ENCODE peak calls at places on chromosomes 16 and 17, in five cellular contexts. F is SK-N-SH, N is HepG2, D is GM12878, V is K562. X is an unnamed sample.

GRCh38 chr16:10497132-10498088 is 83.0 kb downstream of the EMP2 start:
- DNase-seq in D (no peak), N (no peak), F (no peak), V (peak), X (no peak)

GRCh38 chr17:45719335-45720071 is 64.6 kb upstream of the CRHR1 start:
- DNase-seq in N (peak), D (no peak), V (peak), F (no peak), X (no peak)

GRCh38 chr17:39861235-39861634 is 2.9 kb downstream of the IKZF3 start:
- DNase-seq in V (no peak), F (no peak), N (no peak), D (no peak), X (no peak)

GRCh38 chr17:61660726-61661125 is 69.7 kb upstream of the NACA2 start:
- DNase-seq in V (no peak), F (no peak), D (no peak), N (no peak), X (no peak)

GRCh38 chr17:75077490-75078096 is 10.2 kb upstream of the SLC16A5 start:
- DNase-seq in V (no peak), F (no peak), D (no peak), N (no peak), X (peak)

GRCh38 chr16:28292731-28293588 is 635 bp downstream of the SBK1 start:
- DNase-seq in N (no peak), D (no peak), V (no peak), F (peak), X (no peak)

GRCh38 chr17:48489781-48490180 is 41.0 kb downstream of the HOXB1 start:
- DNase-seq in N (no peak), F (no peak), V (no peak), D (no peak), X (no peak)

GRCh38 chr16:12900599-12901203 is 697 bp upstream of the SHISA9 start:
- DNase-seq in N (no peak), V (no peak), F (peak), D (no peak), X (no peak)

GRCh38 chr17:49944451-49944850 is 24.5 kb upstream of the DLX4 start:
- DNase-seq in D (no peak), N (no peak), V (no peak), F (no peak), X (no peak)

GRCh38 chr17:68326681-68327080 is 35.4 kb downstream of the ARSG start:
- DNase-seq in V (no peak), F (no peak), D (no peak), N (no peak), X (no peak)

GRCh38 chr17:9371019-9371418 is 204.6 kb downstream of the STX8 start:
- DNase-seq in F (no peak), D (peak), N (peak), V (no peak), X (no peak)

GRCh38 chr17:55726440-55726839 is 3.8 kb upstream of the TMEM100 start:
- DNase-seq in D (no peak), F (peak), V (no peak), N (no peak), X (no peak)

GRCh38 chr16:25198021-25198420 is 18.7 kb upstream of the AQP8 start:
- DNase-seq in D (no peak), F (no peak), N (peak), V (no peak), X (no peak)

GRCh38 chr17:11823862-11824261 is 173.4 kb downstream of the ZNF18 start:
- DNase-seq in F (no peak), V (no peak), D (no peak), N (no peak), X (no peak)

GRCh38 chr17:57288034-57288752 is 31.9 kb downstream of the MSI2 start:
- DNase-seq in N (no peak), D (no peak), F (no peak), V (no peak), X (no peak)

GRCh38 chr16:11585460-11586374 is 1.0 kb downstream of the LITAF start:
- DNase-seq in F (peak), D (no peak), N (peak), V (no peak), X (no peak)

GRCh38 chr17:50837286-50837979 is 2.0 kb downstream of the WFIKKN2 start:
- DNase-seq in V (no peak), N (no peak), D (no peak), F (no peak), X (no peak)

GRCh38 chr17:4554441-4554996 is 665 bp downstream of the MYBBP1A start:
- DNase-seq in V (peak), F (no peak), N (no peak), D (no peak), X (no peak)

GRCh38 chr16:69150146-69150865 is 17.9 kb downstream of the UTP4 start:
- DNase-seq in V (peak), D (no peak), N (peak), F (peak), X (peak)

GRCh38 chr17:72413077-72414031 is 292.5 kb downstream of the SOX9 start:
- DNase-seq in N (peak), F (no peak), V (no peak), D (no peak), X (no peak)

GRCh38 chr17:72408641-72409040 is 287.8 kb downstream of the SOX9 start:
- DNase-seq in N (no peak), V (no peak), D (no peak), F (no peak), X (no peak)

GRCh38 chr17:72409405-72410002 is 288.7 kb downstream of the SOX9 start:
- DNase-seq in V (no peak), F (no peak), D (no peak), N (no peak), X (no peak)

GRCh38 chr17:72412650-72413076 is 291.8 kb downstream of the SOX9 start:
- DNase-seq in F (no peak), N (peak), V (no peak), D (no peak), X (no peak)

GRCh38 chr17:72411124-72411563 is 290.3 kb downstream of the SOX9 start:
- DNase-seq in N (no peak), D (no peak), F (no peak), V (no peak), X (no peak)
- TF ChIP-seq TAF1 in N (no peak), D (no peak), F (no peak), V (no peak), X (no peak)

GRCh38 chr16:85394511-85395206 is 218.5 kb upstream of the GSE1 start:
- DNase-seq in V (no peak), N (no peak), D (no peak), F (no peak), X (no peak)

GRCh38 chr16:85398050-85398451 is 215.1 kb upstream of the GSE1 start:
- DNase-seq in V (no peak), F (no peak), N (no peak), D (no peak), X (no peak)

GRCh38 chr16:85396879-85397871 is 215.9 kb upstream of the GSE1 start:
- DNase-seq in N (peak), V (peak), D (no peak), F (no peak), X (peak)

GRCh38 chr16:85395207-85395912 is 217.8 kb upstream of the GSE1 start:
- DNase-seq in D (peak), V (peak), N (peak), F (peak), X (peak)

GRCh38 chr16:85395913-85396878 is 216.9 kb upstream of the GSE1 start:
- DNase-seq in N (no peak), V (no peak), D (no peak), F (peak), X (no peak)
- TF ChIP-seq POLR2AphosphoS5 in N (no peak), V (no peak), D (no peak), F (no peak), X (no peak)

DNA sequence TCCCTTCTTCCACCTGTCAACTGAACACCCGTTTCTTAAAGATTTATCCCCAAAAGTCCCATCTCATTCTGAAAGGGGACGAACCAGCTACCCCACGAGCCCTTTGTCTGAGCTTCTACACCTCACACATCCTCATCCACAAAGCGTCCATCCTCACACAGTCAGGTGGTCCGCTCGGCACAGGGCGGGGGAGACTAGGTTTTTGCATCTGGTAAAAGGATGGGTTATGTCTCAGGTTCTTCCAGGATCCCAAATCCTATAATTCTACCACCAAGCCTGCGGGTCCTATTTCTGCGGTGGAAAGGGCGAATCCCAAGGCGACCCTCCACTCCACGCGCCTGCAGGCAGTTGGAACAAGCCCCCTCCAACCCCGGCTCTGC is 458 bp downstream of the GFOD2 start:
- DNase-seq in D (no peak), V (no peak), N (no peak), F (no peak), X (no peak)
- TF ChIP-seq TAF1 in D (no peak), V (no peak), N (no peak), F (no peak), X (no peak)

DNA sequence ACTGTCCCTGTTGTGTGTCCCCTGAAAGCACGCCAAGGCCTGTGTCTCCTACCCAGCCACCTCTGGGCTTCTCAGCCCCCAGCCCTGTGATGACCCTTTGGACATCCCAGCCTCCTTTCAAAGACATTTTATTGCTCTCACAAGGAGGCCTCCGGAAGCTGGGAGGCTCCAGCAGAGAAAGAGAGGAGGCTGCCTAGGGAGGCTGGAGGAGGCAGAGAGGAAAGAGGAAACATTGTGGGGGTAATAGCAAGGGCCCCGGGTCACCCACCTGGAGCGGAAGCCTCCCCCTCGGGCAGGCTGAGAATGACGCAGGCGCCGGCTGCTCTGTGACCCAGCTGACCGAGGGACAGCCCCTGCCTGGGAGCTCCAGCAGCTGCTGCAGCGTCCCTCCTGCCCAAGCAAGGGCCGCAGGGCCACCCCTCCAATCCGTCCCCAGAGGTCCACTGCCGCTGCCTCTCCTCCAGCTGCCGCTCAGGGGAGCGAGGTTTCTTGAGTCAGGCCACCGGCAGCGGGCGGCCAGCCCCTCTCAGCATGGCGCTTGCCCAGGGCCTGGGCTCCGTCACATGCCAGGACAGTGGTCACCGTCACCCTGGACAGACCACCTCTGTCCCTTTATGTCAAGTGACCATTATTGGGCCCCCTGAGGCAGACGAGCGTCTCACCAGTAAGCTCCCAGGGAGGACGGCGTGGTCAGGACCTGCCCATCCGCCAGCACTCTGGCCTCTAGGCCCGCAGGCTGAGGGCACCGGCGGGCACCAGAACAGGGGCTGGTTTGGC is 29.3 kb downstream of the ACTG1 start:
- DNase-seq in V (no peak), N (no peak), F (no peak), D (no peak), X (no peak)
- TF ChIP-seq POLR2AphosphoS5 in V (no peak), N (no peak), F (no peak), D (no peak), X (no peak)

GRCh38 chr17:66965801-66966528 is 1.5 kb downstream of the CACNG4 start:
- DNase-seq in V (no peak), F (no peak), N (no peak), D (no peak), X (no peak)

GRCh38 chr17:66966529-66967418 is 2.3 kb downstream of the CACNG4 start:
- DNase-seq in N (no peak), V (no peak), D (no peak), F (peak), X (no peak)

GRCh38 chr17:66964083-66964771 is at the start of gene CACNG4:
- DNase-seq in N (no peak), V (peak), F (peak), D (no peak), X (no peak)

GRCh38 chr17:66963521-66964082 is 905 bp upstream of the CACNG4 start:
- DNase-seq in V (no peak), N (no peak), D (no peak), F (peak), X (no peak)

DNA sequence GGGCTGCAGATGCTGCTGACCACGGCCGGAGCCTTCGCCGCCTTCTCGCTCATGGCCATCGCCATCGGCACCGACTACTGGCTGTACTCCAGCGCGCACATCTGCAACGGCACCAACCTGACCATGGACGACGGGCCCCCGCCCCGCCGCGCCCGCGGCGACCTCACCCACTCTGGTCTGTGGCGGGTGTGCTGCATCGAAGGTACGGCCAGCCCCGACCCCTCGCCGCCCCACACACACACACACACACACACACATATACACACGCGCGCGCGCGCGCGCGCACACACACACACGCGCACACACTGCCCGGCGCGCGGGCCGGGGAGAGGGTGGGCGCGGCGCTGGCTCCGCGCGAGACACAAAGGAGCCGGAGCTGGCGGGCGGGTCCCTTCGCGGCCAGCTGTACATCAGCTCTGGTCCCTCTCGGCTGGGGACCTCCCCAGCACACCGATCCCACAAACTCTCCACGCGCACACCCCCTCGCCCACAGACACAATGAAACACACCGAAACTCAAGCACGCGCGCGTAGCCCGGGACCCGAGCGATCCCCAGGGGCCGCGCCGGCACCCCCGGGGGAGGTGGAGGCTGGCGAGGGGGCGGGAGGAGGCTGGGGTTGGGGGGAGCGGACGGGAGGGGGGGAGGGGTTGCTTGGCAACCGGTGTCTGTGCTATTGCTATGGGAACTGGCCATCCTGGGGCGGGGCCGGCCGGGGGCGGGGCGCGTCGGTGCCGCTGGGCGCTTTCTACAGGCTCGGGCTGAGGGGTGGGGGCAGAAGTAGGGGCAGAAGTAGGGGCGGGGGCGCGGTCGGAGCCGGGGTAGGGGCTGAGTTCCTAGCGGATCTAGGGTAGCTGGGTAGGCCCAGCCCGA is 658 bp downstream of the CACNG4 start:
- DNase-seq in F (peak), N (no peak), V (peak), D (no peak), X (peak)
- TF ChIP-seq TAF1 in F (no peak), N (no peak), V (no peak), D (no peak), X (no peak)

GRCh38 chr16:55656695-55657092 is 906 bp downstream of the SLC6A2 start:
- DNase-seq in D (no peak), V (no peak), F (no peak), N (no peak), X (no peak)
- TF ChIP-seq POLR2AphosphoS5 in D (no peak), V (no peak), F (no peak), N (no peak), X (no peak)

GRCh38 chr17:6045621-6046357 is 24.4 kb upstream of the WSCD1 start:
- DNase-seq in F (no peak), N (no peak), V (no peak), D (no peak), X (no peak)

GRCh38 chr17:6044261-6044660 is 25.9 kb upstream of the WSCD1 start:
- DNase-seq in N (no peak), V (no peak), D (no peak), F (no peak), X (no peak)

GRCh38 chr17:6048486-6048885 is 21.7 kb upstream of the WSCD1 start:
- DNase-seq in F (no peak), D (no peak), N (no peak), V (no peak), X (no peak)

GRCh38 chr17:6046431-6046830 is 23.7 kb upstream of the WSCD1 start:
- DNase-seq in F (no peak), V (no peak), D (no peak), N (no peak), X (no peak)

DNA sequence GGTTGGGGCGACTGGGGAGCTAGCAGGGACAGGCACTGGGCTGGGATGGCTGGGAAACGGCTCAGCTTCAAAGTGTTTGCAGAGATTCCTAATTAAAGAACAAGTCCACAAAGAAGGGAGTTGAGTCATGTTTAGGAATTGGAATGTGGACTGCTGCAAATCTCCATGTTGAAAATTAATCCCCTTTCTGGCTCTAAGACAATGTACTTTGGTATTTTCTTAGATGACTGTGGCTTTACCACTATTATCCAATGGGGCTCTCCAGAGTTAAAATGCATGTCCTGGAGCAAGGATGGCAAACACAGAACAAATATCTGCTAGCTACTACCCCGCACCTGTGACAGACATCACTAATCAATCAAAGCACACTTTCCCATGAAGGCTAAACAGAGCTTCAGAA is 22.2 kb upstream of the WSCD1 start:
- DNase-seq in V (no peak), N (no peak), D (no peak), F (no peak), X (no peak)
- TF ChIP-seq TAF1 in V (no peak), N (no peak), D (no peak), F (no peak), X (no peak)

GRCh38 chr16:80806957-80807356 is 2.6 kb upstream of the CDYL2 start:
- DNase-seq in D (no peak), F (no peak), N (peak), V (no peak), X (no peak)
- TF ChIP-seq POLR2AphosphoS5 in D (no peak), F (no peak), N (no peak), V (no peak), X (no peak)

X was measured in GM12891.